ENCODE peak calls at places on chromosome 7, in seven cellular contexts. One of them, this sample, is unnamed. For H3K27me3, the result is how much of the 10 kb centered on the place peaks cover.

GRCh38 chr7:44073664-44074348 is 8.4 kb upstream of the PGAM2 start:
- DNase-seq in mammary epithelial cell: peak
- DNase-seq in neural progenitor cell: no peak
- DNase-seq in brain microvascular endothelial cell: peak
- DNase-seq in fibroblast of lung: no peak
- DNase-seq in left ventricle myocardium inferior: peak
- DNase-seq in heart right ventricle: peak
- DNase-seq in this sample: peak

GRCh38 chr7:127783267-127783559 is 131.2 kb downstream of the SND1 start:
- DNase-seq in mammary epithelial cell: no peak
- DNase-seq in neural progenitor cell: no peak
- DNase-seq in brain microvascular endothelial cell: no peak
- DNase-seq in fibroblast of lung: no peak
- DNase-seq in left ventricle myocardium inferior: no peak
- DNase-seq in heart right ventricle: no peak
- DNase-seq in this sample: no peak

GRCh38 chr7:82600601-82601000 is 157.0 kb upstream of the CACNA2D1 start:
- DNase-seq in mammary epithelial cell: no peak
- DNase-seq in neural progenitor cell: no peak
- DNase-seq in brain microvascular endothelial cell: no peak
- DNase-seq in fibroblast of lung: peak
- DNase-seq in left ventricle myocardium inferior: no peak
- DNase-seq in heart right ventricle: no peak
- DNase-seq in this sample: no peak

GRCh38 chr7:80883188-80884025 is 35.4 kb downstream of the SEMA3C start:
- DNase-seq in mammary epithelial cell: peak
- DNase-seq in neural progenitor cell: no peak
- DNase-seq in brain microvascular endothelial cell: peak
- DNase-seq in fibroblast of lung: peak
- DNase-seq in left ventricle myocardium inferior: no peak
- DNase-seq in heart right ventricle: no peak
- DNase-seq in this sample: no peak

GRCh38 chr7:71221549-71221948 is 89.6 kb downstream of the GALNT17 start:
- DNase-seq in mammary epithelial cell: no peak
- DNase-seq in neural progenitor cell: no peak
- DNase-seq in brain microvascular endothelial cell: no peak
- DNase-seq in fibroblast of lung: no peak
- DNase-seq in left ventricle myocardium inferior: no peak
- DNase-seq in heart right ventricle: no peak
- DNase-seq in this sample: no peak

GRCh38 chr7:2698581-2699288 is 10.7 kb downstream of the AMZ1 start:
- DNase-seq in mammary epithelial cell: no peak
- DNase-seq in neural progenitor cell: no peak
- DNase-seq in brain microvascular endothelial cell: no peak
- DNase-seq in fibroblast of lung: no peak
- DNase-seq in left ventricle myocardium inferior: no peak
- DNase-seq in heart right ventricle: no peak
- DNase-seq in this sample: peak

GRCh38 chr7:121909721-121910359 is 36.9 kb downstream of the PTPRZ1 start:
- DNase-seq in mammary epithelial cell: no peak
- DNase-seq in neural progenitor cell: peak
- DNase-seq in brain microvascular endothelial cell: no peak
- DNase-seq in fibroblast of lung: no peak
- DNase-seq in left ventricle myocardium inferior: no peak
- DNase-seq in heart right ventricle: no peak
- DNase-seq in this sample: no peak

GRCh38 chr7:42843209-42843800 is 68.6 kb downstream of the C7orf25 start:
- DNase-seq in mammary epithelial cell: no peak
- DNase-seq in neural progenitor cell: peak
- DNase-seq in brain microvascular endothelial cell: peak
- DNase-seq in fibroblast of lung: peak
- DNase-seq in left ventricle myocardium inferior: peak
- DNase-seq in heart right ventricle: peak
- DNase-seq in this sample: peak

GRCh38 chr7:102991540-102992214 is 78.9 kb downstream of the LRRC17 start:
- DNase-seq in mammary epithelial cell: peak
- DNase-seq in neural progenitor cell: no peak
- DNase-seq in brain microvascular endothelial cell: peak
- DNase-seq in fibroblast of lung: peak
- DNase-seq in left ventricle myocardium inferior: no peak
- DNase-seq in heart right ventricle: no peak
- DNase-seq in this sample: no peak

GRCh38 chr7:45003789-45004188 is 3.8 kb downstream of the CCM2 start:
- DNase-seq in mammary epithelial cell: no peak
- DNase-seq in neural progenitor cell: no peak
- DNase-seq in brain microvascular endothelial cell: no peak
- DNase-seq in fibroblast of lung: no peak
- DNase-seq in left ventricle myocardium inferior: no peak
- DNase-seq in heart right ventricle: no peak
- DNase-seq in this sample: no peak

GRCh38 chr7:94580601-94581000 is 71.0 kb downstream of the CASD1 start:
- DNase-seq in mammary epithelial cell: peak
- DNase-seq in neural progenitor cell: no peak
- DNase-seq in brain microvascular endothelial cell: no peak
- DNase-seq in fibroblast of lung: peak
- DNase-seq in left ventricle myocardium inferior: no peak
- DNase-seq in heart right ventricle: no peak
- DNase-seq in this sample: no peak

GRCh38 chr7:104951546-104951945 is 62.5 kb upstream of the KMT2E start:
- DNase-seq in mammary epithelial cell: no peak
- DNase-seq in neural progenitor cell: no peak
- DNase-seq in brain microvascular endothelial cell: no peak
- DNase-seq in fibroblast of lung: peak
- DNase-seq in left ventricle myocardium inferior: no peak
- DNase-seq in heart right ventricle: no peak
- DNase-seq in this sample: peak

DNA sequence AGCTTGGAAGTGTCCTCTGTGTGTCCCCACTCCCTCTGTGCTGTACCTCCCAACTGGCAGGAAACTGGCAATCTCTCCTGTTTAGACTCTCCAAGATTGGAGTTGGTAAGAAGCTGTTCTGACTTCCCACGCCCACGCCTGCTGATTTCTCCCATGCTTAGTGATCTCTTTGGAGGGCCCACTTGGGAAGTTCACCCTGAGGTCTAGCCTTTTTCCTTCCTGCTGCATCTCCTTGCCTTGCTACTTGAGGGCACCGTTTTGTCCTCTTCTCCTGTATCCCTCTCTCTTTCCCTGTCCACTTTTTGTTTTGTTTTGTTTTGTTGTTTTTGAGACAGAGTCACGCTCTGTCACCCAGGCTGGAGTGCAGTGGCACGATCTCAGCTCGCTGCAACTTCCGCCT is 35.4 kb downstream of the ZAN start:
- DNase-seq in mammary epithelial cell: no peak
- DNase-seq in neural progenitor cell: no peak
- DNase-seq in brain microvascular endothelial cell: no peak
- DNase-seq in fibroblast of lung: no peak
- DNase-seq in left ventricle myocardium inferior: no peak
- DNase-seq in heart right ventricle: no peak
- DNase-seq in this sample: no peak
- H3K27me3 ChIP-seq in mammary epithelial cell: under half
- H3K27me3 ChIP-seq in neural progenitor cell: under half
- H3K27me3 ChIP-seq in brain microvascular endothelial cell: under half
- H3K27me3 ChIP-seq in fibroblast of lung: under half
- H3K27me3 ChIP-seq in left ventricle myocardium inferior: under half
- H3K27me3 ChIP-seq in heart right ventricle: under half
- H3K27me3 ChIP-seq in this sample: under half

GRCh38 chr7:154909241-154910105 is 93.5 kb downstream of the PAXIP1 start:
- DNase-seq in mammary epithelial cell: no peak
- DNase-seq in neural progenitor cell: no peak
- DNase-seq in brain microvascular endothelial cell: no peak
- DNase-seq in fibroblast of lung: no peak
- DNase-seq in left ventricle myocardium inferior: no peak
- DNase-seq in heart right ventricle: no peak
- DNase-seq in this sample: no peak
- H3K27me3 ChIP-seq in mammary epithelial cell: under half
- H3K27me3 ChIP-seq in neural progenitor cell: under half
- H3K27me3 ChIP-seq in brain microvascular endothelial cell: under half
- H3K27me3 ChIP-seq in fibroblast of lung: under half
- H3K27me3 ChIP-seq in left ventricle myocardium inferior: under half
- H3K27me3 ChIP-seq in heart right ventricle: under half
- H3K27me3 ChIP-seq in this sample: under half

GRCh38 chr7:117324940-117325339 is 2.1 kb upstream of the WNT2 start:
- DNase-seq in mammary epithelial cell: no peak
- DNase-seq in neural progenitor cell: peak
- DNase-seq in brain microvascular endothelial cell: no peak
- DNase-seq in fibroblast of lung: no peak
- DNase-seq in left ventricle myocardium inferior: no peak
- DNase-seq in heart right ventricle: no peak
- DNase-seq in this sample: no peak

GRCh38 chr7:117322741-117323584 is at the start of gene WNT2:
- DNase-seq in mammary epithelial cell: peak
- DNase-seq in neural progenitor cell: peak
- DNase-seq in brain microvascular endothelial cell: no peak
- DNase-seq in fibroblast of lung: peak
- DNase-seq in left ventricle myocardium inferior: no peak
- DNase-seq in heart right ventricle: no peak
- DNase-seq in this sample: peak

GRCh38 chr7:117323877-117324699 is 1.2 kb upstream of the WNT2 start:
- DNase-seq in mammary epithelial cell: peak
- DNase-seq in neural progenitor cell: peak
- DNase-seq in brain microvascular endothelial cell: peak
- DNase-seq in fibroblast of lung: peak
- DNase-seq in left ventricle myocardium inferior: peak
- DNase-seq in heart right ventricle: peak
- DNase-seq in this sample: peak

GRCh38 chr7:117325836-117326235 is 3.0 kb upstream of the WNT2 start:
- DNase-seq in mammary epithelial cell: peak
- DNase-seq in neural progenitor cell: no peak
- DNase-seq in brain microvascular endothelial cell: no peak
- DNase-seq in fibroblast of lung: no peak
- DNase-seq in left ventricle myocardium inferior: no peak
- DNase-seq in heart right ventricle: no peak
- DNase-seq in this sample: no peak

DNA sequence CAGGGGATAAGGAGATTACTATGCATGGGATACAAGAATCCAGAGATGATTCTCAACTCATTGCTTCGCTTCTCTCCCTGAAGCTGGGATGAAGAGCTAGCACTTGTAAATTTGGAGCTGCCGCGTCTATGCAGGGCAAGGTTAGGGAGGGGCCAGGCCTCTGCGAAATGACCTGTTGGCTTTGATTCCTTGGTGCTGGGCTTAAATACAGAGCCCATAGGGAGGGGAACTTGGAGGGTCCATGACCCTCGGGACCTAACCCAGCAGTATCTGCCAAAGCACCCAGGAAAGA is 673 bp upstream of the WNT2 start:
- DNase-seq in mammary epithelial cell: no peak
- DNase-seq in neural progenitor cell: peak
- DNase-seq in brain microvascular endothelial cell: peak
- DNase-seq in fibroblast of lung: no peak
- DNase-seq in left ventricle myocardium inferior: no peak
- DNase-seq in heart right ventricle: no peak
- DNase-seq in this sample: no peak
- H3K27me3 ChIP-seq in mammary epithelial cell: under half
- H3K27me3 ChIP-seq in neural progenitor cell: half or more
- H3K27me3 ChIP-seq in brain microvascular endothelial cell: under half
- H3K27me3 ChIP-seq in fibroblast of lung: under half
- H3K27me3 ChIP-seq in left ventricle myocardium inferior: half or more
- H3K27me3 ChIP-seq in heart right ventricle: under half
- H3K27me3 ChIP-seq in this sample: under half

DNA sequence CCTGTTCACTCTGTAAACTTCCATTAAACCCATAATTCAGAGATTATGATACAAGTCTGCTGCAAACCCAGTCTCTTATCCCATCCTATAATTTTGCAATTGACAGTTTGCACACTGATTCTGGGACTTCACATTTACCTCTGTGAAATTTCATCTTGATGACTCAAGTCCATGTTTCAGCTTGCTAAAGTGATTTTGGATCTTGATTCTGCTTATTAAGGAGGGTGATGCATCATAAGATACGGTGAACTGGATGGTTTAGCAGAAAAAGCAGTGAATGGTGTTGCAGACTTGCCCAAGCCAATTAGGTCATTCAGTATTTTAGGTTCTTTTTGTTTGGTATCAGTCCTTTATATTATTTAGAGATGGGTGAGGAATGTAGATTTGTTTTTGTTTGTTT is 125.5 kb upstream of the PODXL start:
- DNase-seq in mammary epithelial cell: peak
- DNase-seq in neural progenitor cell: no peak
- DNase-seq in brain microvascular endothelial cell: no peak
- DNase-seq in fibroblast of lung: no peak
- DNase-seq in left ventricle myocardium inferior: no peak
- DNase-seq in heart right ventricle: no peak
- DNase-seq in this sample: no peak
- H3K27me3 ChIP-seq in mammary epithelial cell: under half
- H3K27me3 ChIP-seq in neural progenitor cell: under half
- H3K27me3 ChIP-seq in brain microvascular endothelial cell: under half
- H3K27me3 ChIP-seq in fibroblast of lung: under half
- H3K27me3 ChIP-seq in left ventricle myocardium inferior: under half
- H3K27me3 ChIP-seq in heart right ventricle: under half
- H3K27me3 ChIP-seq in this sample: under half

GRCh38 chr7:74051629-74052410 is 23.8 kb downstream of the ELN start:
- DNase-seq in mammary epithelial cell: no peak
- DNase-seq in neural progenitor cell: peak
- DNase-seq in brain microvascular endothelial cell: no peak
- DNase-seq in fibroblast of lung: peak
- DNase-seq in left ventricle myocardium inferior: no peak
- DNase-seq in heart right ventricle: no peak
- DNase-seq in this sample: peak

GRCh38 chr7:74051193-74051592 is 23.2 kb downstream of the ELN start:
- DNase-seq in mammary epithelial cell: no peak
- DNase-seq in neural progenitor cell: no peak
- DNase-seq in brain microvascular endothelial cell: no peak
- DNase-seq in fibroblast of lung: peak
- DNase-seq in left ventricle myocardium inferior: no peak
- DNase-seq in heart right ventricle: no peak
- DNase-seq in this sample: peak

GRCh38 chr7:74052628-74053027 is 24.7 kb downstream of the ELN start:
- DNase-seq in mammary epithelial cell: no peak
- DNase-seq in neural progenitor cell: no peak
- DNase-seq in brain microvascular endothelial cell: no peak
- DNase-seq in fibroblast of lung: no peak
- DNase-seq in left ventricle myocardium inferior: no peak
- DNase-seq in heart right ventricle: no peak
- DNase-seq in this sample: no peak

GRCh38 chr7:74056096-74056915 is 27.3 kb upstream of the LIMK1 start:
- DNase-seq in mammary epithelial cell: no peak
- DNase-seq in neural progenitor cell: no peak
- DNase-seq in brain microvascular endothelial cell: no peak
- DNase-seq in fibroblast of lung: no peak
- DNase-seq in left ventricle myocardium inferior: no peak
- DNase-seq in heart right ventricle: no peak
- DNase-seq in this sample: peak

GRCh38 chr7:74053589-74054186 is 25.7 kb downstream of the ELN start:
- DNase-seq in mammary epithelial cell: no peak
- DNase-seq in neural progenitor cell: no peak
- DNase-seq in brain microvascular endothelial cell: no peak
- DNase-seq in fibroblast of lung: no peak
- DNase-seq in left ventricle myocardium inferior: no peak
- DNase-seq in heart right ventricle: no peak
- DNase-seq in this sample: no peak
- H3K27me3 ChIP-seq in mammary epithelial cell: under half
- H3K27me3 ChIP-seq in neural progenitor cell: under half
- H3K27me3 ChIP-seq in brain microvascular endothelial cell: under half
- H3K27me3 ChIP-seq in fibroblast of lung: under half
- H3K27me3 ChIP-seq in left ventricle myocardium inferior: under half
- H3K27me3 ChIP-seq in heart right ventricle: under half
- H3K27me3 ChIP-seq in this sample: under half

GRCh38 chr7:64046041-64046389 is 781 bp downstream of the ZNF727 start:
- DNase-seq in mammary epithelial cell: no peak
- DNase-seq in neural progenitor cell: no peak
- DNase-seq in brain microvascular endothelial cell: no peak
- DNase-seq in fibroblast of lung: no peak
- DNase-seq in left ventricle myocardium inferior: peak
- DNase-seq in heart right ventricle: no peak
- DNase-seq in this sample: no peak
- H3K27me3 ChIP-seq in mammary epithelial cell: under half
- H3K27me3 ChIP-seq in neural progenitor cell: under half
- H3K27me3 ChIP-seq in brain microvascular endothelial cell: under half
- H3K27me3 ChIP-seq in fibroblast of lung: under half
- H3K27me3 ChIP-seq in left ventricle myocardium inferior: under half
- H3K27me3 ChIP-seq in heart right ventricle: under half
- H3K27me3 ChIP-seq in this sample: under half

GRCh38 chr7:27107391-27107900 is 5.0 kb upstream of the HOXA2 start:
- DNase-seq in mammary epithelial cell: peak
- DNase-seq in neural progenitor cell: no peak
- DNase-seq in brain microvascular endothelial cell: no peak
- DNase-seq in fibroblast of lung: peak
- DNase-seq in left ventricle myocardium inferior: no peak
- DNase-seq in heart right ventricle: no peak
- DNase-seq in this sample: no peak
- H3K27me3 ChIP-seq in mammary epithelial cell: under half
- H3K27me3 ChIP-seq in neural progenitor cell: half or more
- H3K27me3 ChIP-seq in brain microvascular endothelial cell: half or more
- H3K27me3 ChIP-seq in fibroblast of lung: under half
- H3K27me3 ChIP-seq in left ventricle myocardium inferior: half or more
- H3K27me3 ChIP-seq in heart right ventricle: half or more
- H3K27me3 ChIP-seq in this sample: under half

This sample was measured in right cardiac atrium.